ENCODE peak calls at places on chromosomes 4 and X, in seven cellular contexts. One of them, this sample, is unnamed.

GRCh38 chrX:47573334-47574095 is 8.7 kb upstream of the TIMP1 start:
- DNase-seq in cardiac fibroblast: peak; percentile 39
- DNase-seq in kidney epithelial cell: no peak
- DNase-seq in HCT116: no peak
- DNase-seq in epithelial cell of proximal tubule: no peak
- DNase-seq in Panc1: no peak
- DNase-seq in body of pancreas: no peak
- DNase-seq in this sample: no peak

GRCh38 chr4:48546336-48546735 is 56.3 kb downstream of the ZAR1 start:
- DNase-seq in cardiac fibroblast: peak; percentile 60
- DNase-seq in kidney epithelial cell: no peak
- DNase-seq in HCT116: peak; percentile 12
- DNase-seq in epithelial cell of proximal tubule: no peak
- DNase-seq in Panc1: peak; percentile 7
- DNase-seq in body of pancreas: peak; percentile 35
- DNase-seq in this sample: peak; percentile 73

GRCh38 chrX:100804780-100805179 is 15.4 kb upstream of the CSTF2 start:
- DNase-seq in cardiac fibroblast: no peak
- DNase-seq in kidney epithelial cell: no peak
- DNase-seq in HCT116: no peak
- DNase-seq in epithelial cell of proximal tubule: no peak
- DNase-seq in Panc1: no peak
- DNase-seq in body of pancreas: no peak
- DNase-seq in this sample: no peak

GRCh38 chr4:113394730-113395530 is 345.5 kb downstream of the ANK2 start:
- DNase-seq in cardiac fibroblast: peak; percentile 93
- DNase-seq in kidney epithelial cell: no peak
- DNase-seq in HCT116: peak; percentile 82
- DNase-seq in epithelial cell of proximal tubule: peak; percentile 60
- DNase-seq in Panc1: peak; percentile 77
- DNase-seq in body of pancreas: peak; percentile 67
- DNase-seq in this sample: peak; percentile 92

GRCh38 chr4:4720671-4721070 is 138.8 kb upstream of the MSX1 start:
- DNase-seq in cardiac fibroblast: no peak
- DNase-seq in kidney epithelial cell: no peak
- DNase-seq in HCT116: no peak
- DNase-seq in epithelial cell of proximal tubule: no peak
- DNase-seq in Panc1: no peak
- DNase-seq in body of pancreas: no peak
- DNase-seq in this sample: no peak

GRCh38 chrX:36640232-36640631 is 367.9 kb upstream of the FAM47C start:
- DNase-seq in cardiac fibroblast: no peak
- DNase-seq in kidney epithelial cell: no peak
- DNase-seq in HCT116: no peak
- DNase-seq in epithelial cell of proximal tubule: no peak
- DNase-seq in Panc1: no peak
- DNase-seq in body of pancreas: no peak
- DNase-seq in this sample: no peak

GRCh38 chrX:74902806-74903205 is 22.4 kb downstream of the NEXMIF start:
- DNase-seq in cardiac fibroblast: no peak
- DNase-seq in kidney epithelial cell: no peak
- DNase-seq in HCT116: no peak
- DNase-seq in epithelial cell of proximal tubule: no peak
- DNase-seq in Panc1: no peak
- DNase-seq in body of pancreas: no peak
- DNase-seq in this sample: no peak

GRCh38 chrX:75547783-75548182 is 24.9 kb upstream of the ZDHHC15 start:
- DNase-seq in cardiac fibroblast: peak; percentile 1
- DNase-seq in kidney epithelial cell: no peak
- DNase-seq in HCT116: no peak
- DNase-seq in epithelial cell of proximal tubule: no peak
- DNase-seq in Panc1: no peak
- DNase-seq in body of pancreas: peak; percentile 63
- DNase-seq in this sample: no peak

GRCh38 chrX:112834016-112834855 is 6.4 kb downstream of the AMOT start:
- DNase-seq in cardiac fibroblast: peak; percentile 2
- DNase-seq in kidney epithelial cell: no peak
- DNase-seq in HCT116: no peak
- DNase-seq in epithelial cell of proximal tubule: no peak
- DNase-seq in Panc1: no peak
- DNase-seq in body of pancreas: no peak
- DNase-seq in this sample: peak; percentile 60

GRCh38 chr4:115121351-115122043 is 8.1 kb upstream of the NDST4 start:
- DNase-seq in cardiac fibroblast: no peak
- DNase-seq in kidney epithelial cell: no peak
- DNase-seq in HCT116: no peak
- DNase-seq in epithelial cell of proximal tubule: no peak
- DNase-seq in Panc1: no peak
- DNase-seq in body of pancreas: no peak
- DNase-seq in this sample: no peak

GRCh38 chr4:3686746-3687145 is 79.4 kb upstream of the ADRA2C start:
- DNase-seq in cardiac fibroblast: no peak
- DNase-seq in kidney epithelial cell: no peak
- DNase-seq in HCT116: no peak
- DNase-seq in epithelial cell of proximal tubule: no peak
- DNase-seq in Panc1: no peak
- DNase-seq in body of pancreas: no peak
- DNase-seq in this sample: no peak

GRCh38 chrX:48520455-48520854 is 1.2 kb upstream of the EBP start:
- DNase-seq in cardiac fibroblast: no peak
- DNase-seq in kidney epithelial cell: no peak
- DNase-seq in HCT116: no peak
- DNase-seq in epithelial cell of proximal tubule: no peak
- DNase-seq in Panc1: no peak
- DNase-seq in body of pancreas: no peak
- DNase-seq in this sample: no peak

GRCh38 chrX:35890699-35891098 is 28.8 kb upstream of the CFAP47 start:
- DNase-seq in cardiac fibroblast: peak; percentile 14
- DNase-seq in kidney epithelial cell: peak; percentile 7
- DNase-seq in HCT116: no peak
- DNase-seq in epithelial cell of proximal tubule: no peak
- DNase-seq in Panc1: peak; percentile 0
- DNase-seq in body of pancreas: peak; percentile 79
- DNase-seq in this sample: peak; percentile 94

GRCh38 chr4:336099-336892 is 1.3 kb upstream of the ZNF141 start:
- DNase-seq in cardiac fibroblast: peak; percentile 5
- DNase-seq in kidney epithelial cell: no peak
- DNase-seq in HCT116: no peak
- DNase-seq in epithelial cell of proximal tubule: no peak
- DNase-seq in Panc1: no peak
- DNase-seq in body of pancreas: peak; percentile 35
- DNase-seq in this sample: no peak

GRCh38 chr4:157791236-157791635 is 381.6 kb downstream of the GASK1B start:
- DNase-seq in cardiac fibroblast: no peak
- DNase-seq in kidney epithelial cell: no peak
- DNase-seq in HCT116: no peak
- DNase-seq in epithelial cell of proximal tubule: no peak
- DNase-seq in Panc1: no peak
- DNase-seq in body of pancreas: no peak
- DNase-seq in this sample: peak; percentile 31

GRCh38 chrX:10612215-10612614 is 8.2 kb downstream of the MID1 start:
- DNase-seq in cardiac fibroblast: peak; percentile 74
- DNase-seq in kidney epithelial cell: no peak
- DNase-seq in HCT116: no peak
- DNase-seq in epithelial cell of proximal tubule: no peak
- DNase-seq in Panc1: no peak
- DNase-seq in body of pancreas: no peak
- DNase-seq in this sample: no peak

GRCh38 chrX:24733111-24733510 is 39.4 kb downstream of the POLA1 start:
- DNase-seq in cardiac fibroblast: no peak
- DNase-seq in kidney epithelial cell: no peak
- DNase-seq in HCT116: no peak
- DNase-seq in epithelial cell of proximal tubule: no peak
- DNase-seq in Panc1: no peak
- DNase-seq in body of pancreas: no peak
- DNase-seq in this sample: no peak

GRCh38 chrX:16870861-16871584 is 861 bp upstream of the RBBP7 start:
- DNase-seq in cardiac fibroblast: no peak
- DNase-seq in kidney epithelial cell: no peak
- DNase-seq in HCT116: no peak
- DNase-seq in epithelial cell of proximal tubule: no peak
- DNase-seq in Panc1: no peak
- DNase-seq in body of pancreas: peak; percentile 39
- DNase-seq in this sample: no peak

GRCh38 chr4:108399610-108400265 is 220.6 kb upstream of the RPL34 start:
- DNase-seq in cardiac fibroblast: no peak
- DNase-seq in kidney epithelial cell: no peak
- DNase-seq in HCT116: no peak
- DNase-seq in epithelial cell of proximal tubule: no peak
- DNase-seq in Panc1: no peak
- DNase-seq in body of pancreas: no peak
- DNase-seq in this sample: no peak

GRCh38 chr4:7007944-7008343 is 35.2 kb upstream of the TADA2B start:
- DNase-seq in cardiac fibroblast: no peak
- DNase-seq in kidney epithelial cell: no peak
- DNase-seq in HCT116: no peak
- DNase-seq in epithelial cell of proximal tubule: no peak
- DNase-seq in Panc1: no peak
- DNase-seq in body of pancreas: no peak
- DNase-seq in this sample: no peak

GRCh38 chr4:10761903-10762302 is 77.3 kb upstream of the CLNK start:
- DNase-seq in cardiac fibroblast: peak; percentile 18
- DNase-seq in kidney epithelial cell: no peak
- DNase-seq in HCT116: no peak
- DNase-seq in epithelial cell of proximal tubule: no peak
- DNase-seq in Panc1: no peak
- DNase-seq in body of pancreas: no peak
- DNase-seq in this sample: no peak

GRCh38 chr4:7281316-7282093 is 89.2 kb downstream of the SORCS2 start:
- DNase-seq in cardiac fibroblast: no peak
- DNase-seq in kidney epithelial cell: no peak
- DNase-seq in HCT116: no peak
- DNase-seq in epithelial cell of proximal tubule: no peak
- DNase-seq in Panc1: no peak
- DNase-seq in body of pancreas: no peak
- DNase-seq in this sample: no peak

GRCh38 chr4:149296503-149296902 is 519.1 kb downstream of the IQCM start:
- DNase-seq in cardiac fibroblast: no peak
- DNase-seq in kidney epithelial cell: peak; percentile 57
- DNase-seq in HCT116: no peak
- DNase-seq in epithelial cell of proximal tubule: peak; percentile 83
- DNase-seq in Panc1: no peak
- DNase-seq in body of pancreas: no peak
- DNase-seq in this sample: peak; percentile 65

GRCh38 chrX:56802428-56802827 is 73.4 kb downstream of the NBDY start:
- DNase-seq in cardiac fibroblast: no peak
- DNase-seq in kidney epithelial cell: no peak
- DNase-seq in HCT116: no peak
- DNase-seq in epithelial cell of proximal tubule: no peak
- DNase-seq in Panc1: no peak
- DNase-seq in body of pancreas: no peak
- DNase-seq in this sample: no peak

GRCh38 chr4:27123050-27123768 is 262.6 kb downstream of the STIM2 start:
- DNase-seq in cardiac fibroblast: no peak
- DNase-seq in kidney epithelial cell: peak; percentile 18
- DNase-seq in HCT116: peak; percentile 12
- DNase-seq in epithelial cell of proximal tubule: no peak
- DNase-seq in Panc1: no peak
- DNase-seq in body of pancreas: no peak
- DNase-seq in this sample: no peak

GRCh38 chrX:107107459-107107858 is 11.2 kb downstream of the RBM41 start:
- DNase-seq in cardiac fibroblast: peak; percentile 2
- DNase-seq in kidney epithelial cell: peak; percentile 1
- DNase-seq in HCT116: no peak
- DNase-seq in epithelial cell of proximal tubule: no peak
- DNase-seq in Panc1: no peak
- DNase-seq in body of pancreas: no peak
- DNase-seq in this sample: no peak

GRCh38 chr4:181971973-181972372 is 271.2 kb upstream of the TENM3 start:
- DNase-seq in cardiac fibroblast: peak; percentile 48
- DNase-seq in kidney epithelial cell: no peak
- DNase-seq in HCT116: no peak
- DNase-seq in epithelial cell of proximal tubule: no peak
- DNase-seq in Panc1: no peak
- DNase-seq in body of pancreas: no peak
- DNase-seq in this sample: no peak
- H3K4me3 ChIP-seq in cardiac fibroblast: no peak overlapping the region
- H3K4me3 ChIP-seq in kidney epithelial cell: no peak overlapping the region
- H3K4me3 ChIP-seq in HCT116: no peak overlapping the region
- H3K4me3 ChIP-seq in epithelial cell of proximal tubule: no peak overlapping the region
- H3K4me3 ChIP-seq in Panc1: no peak overlapping the region
- H3K4me3 ChIP-seq in body of pancreas: no peak overlapping the region
- H3K4me3 ChIP-seq in this sample: no peak overlapping the region

GRCh38 chr4:89054627-89055026 is 2.4 kb downstream of the FAM13A start:
- DNase-seq in cardiac fibroblast: no peak
- DNase-seq in kidney epithelial cell: no peak
- DNase-seq in HCT116: no peak
- DNase-seq in epithelial cell of proximal tubule: no peak
- DNase-seq in Panc1: no peak
- DNase-seq in body of pancreas: no peak
- DNase-seq in this sample: peak; percentile 12
- H3K4me3 ChIP-seq in cardiac fibroblast: no peak overlapping the region
- H3K4me3 ChIP-seq in kidney epithelial cell: no peak overlapping the region
- H3K4me3 ChIP-seq in HCT116: no peak overlapping the region
- H3K4me3 ChIP-seq in epithelial cell of proximal tubule: no peak overlapping the region
- H3K4me3 ChIP-seq in Panc1: no peak overlapping the region
- H3K4me3 ChIP-seq in body of pancreas: no peak overlapping the region
- H3K4me3 ChIP-seq in this sample: peak overlapping the region; percentile 44

DNA sequence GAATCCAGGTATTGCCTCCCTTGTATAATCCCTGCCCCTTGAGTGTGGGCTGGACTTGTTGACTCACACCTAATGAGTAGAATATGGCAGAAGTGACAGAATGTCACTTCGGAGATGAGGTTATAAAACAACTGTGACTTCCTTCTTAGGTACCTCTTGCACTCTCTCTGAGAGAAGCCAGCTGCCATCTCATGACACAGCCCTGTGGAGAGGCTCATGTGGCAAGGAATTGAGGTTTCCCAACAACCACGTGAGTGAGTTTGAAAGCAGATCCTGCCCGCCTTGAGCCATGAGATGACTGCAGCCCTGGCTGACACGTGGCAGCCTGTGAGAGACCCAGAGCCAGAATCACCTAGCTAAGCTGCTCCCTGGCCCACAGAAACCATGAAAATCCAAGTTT is 13.5 kb downstream of the ASB11 start:
- DNase-seq in cardiac fibroblast: peak; percentile 37
- DNase-seq in kidney epithelial cell: no peak
- DNase-seq in HCT116: no peak
- DNase-seq in epithelial cell of proximal tubule: no peak
- DNase-seq in Panc1: no peak
- DNase-seq in body of pancreas: peak; percentile 79
- DNase-seq in this sample: no peak
- H3K4me3 ChIP-seq in cardiac fibroblast: no peak overlapping the region
- H3K4me3 ChIP-seq in kidney epithelial cell: no peak overlapping the region
- H3K4me3 ChIP-seq in HCT116: no peak overlapping the region
- H3K4me3 ChIP-seq in epithelial cell of proximal tubule: no peak overlapping the region
- H3K4me3 ChIP-seq in Panc1: no peak overlapping the region
- H3K4me3 ChIP-seq in body of pancreas: no peak overlapping the region
- H3K4me3 ChIP-seq in this sample: no peak overlapping the region

GRCh38 chr4:86815653-86816052 is 33.5 kb downstream of the SLC10A6 start:
- DNase-seq in cardiac fibroblast: no peak
- DNase-seq in kidney epithelial cell: no peak
- DNase-seq in HCT116: no peak
- DNase-seq in epithelial cell of proximal tubule: no peak
- DNase-seq in Panc1: no peak
- DNase-seq in body of pancreas: no peak
- DNase-seq in this sample: no peak

GRCh38 chr4:86809809-86810208 is 39.4 kb downstream of the SLC10A6 start:
- DNase-seq in cardiac fibroblast: no peak
- DNase-seq in kidney epithelial cell: no peak
- DNase-seq in HCT116: no peak
- DNase-seq in epithelial cell of proximal tubule: no peak
- DNase-seq in Panc1: no peak
- DNase-seq in body of pancreas: no peak
- DNase-seq in this sample: no peak

GRCh38 chr4:86816463-86817107 is 32.6 kb downstream of the SLC10A6 start:
- DNase-seq in cardiac fibroblast: no peak
- DNase-seq in kidney epithelial cell: no peak
- DNase-seq in HCT116: no peak
- DNase-seq in epithelial cell of proximal tubule: no peak
- DNase-seq in Panc1: no peak
- DNase-seq in body of pancreas: peak; percentile 9
- DNase-seq in this sample: no peak

GRCh38 chr4:86810867-86811266 is 38.3 kb downstream of the SLC10A6 start:
- DNase-seq in cardiac fibroblast: no peak
- DNase-seq in kidney epithelial cell: no peak
- DNase-seq in HCT116: no peak
- DNase-seq in epithelial cell of proximal tubule: no peak
- DNase-seq in Panc1: no peak
- DNase-seq in body of pancreas: no peak
- DNase-seq in this sample: peak; percentile 44
- H3K4me3 ChIP-seq in cardiac fibroblast: no peak overlapping the region
- H3K4me3 ChIP-seq in kidney epithelial cell: no peak overlapping the region
- H3K4me3 ChIP-seq in HCT116: no peak overlapping the region
- H3K4me3 ChIP-seq in epithelial cell of proximal tubule: no peak overlapping the region
- H3K4me3 ChIP-seq in Panc1: no peak overlapping the region
- H3K4me3 ChIP-seq in body of pancreas: no peak overlapping the region
- H3K4me3 ChIP-seq in this sample: no peak overlapping the region